ENCODE peak calls at places on chromosomes 5 and 9, in eight cellular contexts. K is HepG2, C is A549, O is tibial artery, V is coronary artery, U is gastrocnemius medialis, M is BE2C, I is esophagus squamous epithelium. B is an unnamed sample.

GRCh38 chr9:87184956-87185642 is 237.8 kb upstream of the GAS1 start:
- DNase-seq in U (no peak), K (no peak), O (no peak), I (no peak), M (no peak), V (no peak), C (no peak), B (peak)

GRCh38 chr9:91865041-91865440 is 85.0 kb downstream of the ROR2 start:
- DNase-seq in C (no peak), M (no peak), V (no peak), O (no peak), I (no peak), K (no peak), U (no peak), B (no peak)

GRCh38 chr5:154191467-154192261 is 1.1 kb downstream of the GALNT10 start:
- DNase-seq in V (no peak), C (no peak), I (no peak), M (no peak), K (no peak), U (no peak), O (no peak), B (peak)

GRCh38 chr9:34437006-34437925 is 21.1 kb downstream of the FAM219A start:
- DNase-seq in U (peak), C (peak), M (peak), V (no peak), K (peak), I (no peak), O (no peak), B (peak)

GRCh38 chr5:122258840-122259239 is 53.2 kb upstream of the SNCAIP start:
- DNase-seq in V (no peak), O (no peak), M (no peak), C (no peak), I (no peak), U (no peak), K (no peak), B (no peak)

GRCh38 chr5:31235381-31235780 is 41.9 kb downstream of the CDH6 start:
- DNase-seq in O (no peak), I (no peak), K (no peak), U (no peak), M (no peak), C (no peak), V (no peak), B (peak)

GRCh38 chr5:163489055-163489744 is 16.2 kb upstream of the MAT2B start:
- DNase-seq in U (no peak), C (no peak), O (no peak), M (peak), I (no peak), K (peak), V (no peak), B (peak)

GRCh38 chr9:127966416-127967150 is 14.2 kb downstream of the EEIG1 start:
- DNase-seq in C (no peak), I (no peak), V (no peak), U (no peak), K (no peak), M (no peak), O (no peak), B (no peak)

GRCh38 chr9:114155967-114156294 is 594 bp downstream of the COL27A1 start:
- DNase-seq in C (no peak), U (no peak), O (no peak), K (no peak), V (no peak), M (no peak), I (no peak), B (no peak)

GRCh38 chr5:154850255-154851062 is at the start of gene FAXDC2:
- DNase-seq in O (peak), I (peak), U (peak), K (peak), C (no peak), M (peak), V (peak), B (peak)

GRCh38 chr9:17824927-17825659 is 246.2 kb downstream of the SH3GL2 start:
- DNase-seq in O (no peak), M (no peak), K (no peak), C (no peak), V (no peak), I (no peak), U (no peak), B (no peak)

GRCh38 chr5:105508519-105508918 is 1945.9 kb upstream of the NUDT12 start:
- DNase-seq in V (no peak), K (no peak), I (no peak), O (no peak), C (no peak), U (no peak), M (no peak), B (no peak)

DNA sequence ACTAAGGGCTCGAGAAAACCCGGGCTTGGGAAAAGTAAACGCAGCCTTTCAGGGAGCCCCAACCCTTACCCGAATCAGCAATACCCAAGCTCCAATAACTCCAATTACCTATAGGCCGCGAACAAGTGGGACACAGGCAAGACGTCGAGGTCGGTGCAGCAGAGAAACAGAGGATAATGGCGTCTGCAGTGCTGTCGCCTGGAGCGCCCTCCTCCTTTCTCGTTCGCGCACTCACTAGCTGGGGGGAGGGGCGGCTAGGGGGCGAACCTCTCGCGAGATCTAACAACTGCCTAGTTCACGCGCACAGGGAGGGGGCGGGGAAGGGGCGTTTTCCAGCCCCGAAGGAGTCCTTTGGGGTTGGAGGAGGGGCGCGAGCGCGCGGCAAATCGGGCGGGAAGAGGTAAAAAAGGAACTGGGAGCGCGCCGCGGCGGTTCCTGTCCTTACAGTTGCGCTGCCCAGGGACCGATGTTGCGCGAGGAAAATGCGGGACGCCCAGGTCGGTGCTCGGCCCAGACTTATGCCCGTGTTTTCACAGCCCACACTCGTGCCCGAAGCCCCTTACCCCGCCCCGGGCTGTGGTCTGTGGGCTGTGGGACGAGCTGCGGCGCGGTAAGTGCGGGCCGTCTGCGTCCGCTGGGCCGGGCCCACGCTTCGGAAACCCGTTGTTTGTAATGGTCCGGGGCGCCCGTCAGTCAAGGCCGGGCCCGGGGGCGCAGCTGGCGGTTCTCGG is at the start of gene RMI1:
- DNase-seq in M (peak), V (peak), I (peak), U (peak), K (peak), O (peak), C (peak), B (peak)
- TF ChIP-seq CTCF in M (peak), V (no peak), I (peak), U (no peak), K (peak), O (no peak), C (no peak), B (peak)

GRCh38 chr5:61332369-61332745 is 299 bp downstream of the ZSWIM6 start:
- DNase-seq in M (peak), O (peak), U (peak), C (no peak), I (no peak), K (no peak), V (no peak), B (peak)
- H3K4me3 ChIP-seq in M (peak), O (peak), U (peak), C (peak), I (peak), K (peak), V (peak), B (peak)

GRCh38 chr9:134399435-134400056 is 73.3 kb downstream of the RXRA start:
- DNase-seq in K (no peak), C (no peak), O (no peak), V (no peak), I (no peak), M (no peak), U (no peak), B (peak)
- TF ChIP-seq CTCF in K (peak), C (peak), O (peak), V (no peak), I (peak), M (peak), U (peak), B (peak)

GRCh38 chr9:21554813-21555212 is 72.7 kb upstream of the IFNE start:
- DNase-seq in C (no peak), I (no peak), U (no peak), V (no peak), O (no peak), K (no peak), M (no peak), B (no peak)
- H3K4me3 ChIP-seq in C (peak), I (peak), U (no peak), V (no peak), O (no peak), K (no peak), M (no peak), B (no peak)

GRCh38 chr9:131276891-131277672 is 772 bp upstream of the FAM78A start:
- DNase-seq in I (no peak), U (no peak), V (no peak), O (peak), C (no peak), M (no peak), K (no peak), B (no peak)

GRCh38 chr9:131274674-131275331 is 1.5 kb downstream of the FAM78A start:
- DNase-seq in I (no peak), K (no peak), M (no peak), C (no peak), V (no peak), U (peak), O (no peak), B (no peak)

GRCh38 chr9:131276107-131276888 is at the start of gene FAM78A:
- DNase-seq in K (no peak), I (no peak), O (peak), U (peak), V (no peak), C (no peak), M (peak), B (peak)

GRCh38 chr9:131273791-131274673 is 2.3 kb downstream of the FAM78A start:
- DNase-seq in V (no peak), I (no peak), K (no peak), U (peak), O (no peak), C (no peak), M (no peak), B (no peak)

DNA sequence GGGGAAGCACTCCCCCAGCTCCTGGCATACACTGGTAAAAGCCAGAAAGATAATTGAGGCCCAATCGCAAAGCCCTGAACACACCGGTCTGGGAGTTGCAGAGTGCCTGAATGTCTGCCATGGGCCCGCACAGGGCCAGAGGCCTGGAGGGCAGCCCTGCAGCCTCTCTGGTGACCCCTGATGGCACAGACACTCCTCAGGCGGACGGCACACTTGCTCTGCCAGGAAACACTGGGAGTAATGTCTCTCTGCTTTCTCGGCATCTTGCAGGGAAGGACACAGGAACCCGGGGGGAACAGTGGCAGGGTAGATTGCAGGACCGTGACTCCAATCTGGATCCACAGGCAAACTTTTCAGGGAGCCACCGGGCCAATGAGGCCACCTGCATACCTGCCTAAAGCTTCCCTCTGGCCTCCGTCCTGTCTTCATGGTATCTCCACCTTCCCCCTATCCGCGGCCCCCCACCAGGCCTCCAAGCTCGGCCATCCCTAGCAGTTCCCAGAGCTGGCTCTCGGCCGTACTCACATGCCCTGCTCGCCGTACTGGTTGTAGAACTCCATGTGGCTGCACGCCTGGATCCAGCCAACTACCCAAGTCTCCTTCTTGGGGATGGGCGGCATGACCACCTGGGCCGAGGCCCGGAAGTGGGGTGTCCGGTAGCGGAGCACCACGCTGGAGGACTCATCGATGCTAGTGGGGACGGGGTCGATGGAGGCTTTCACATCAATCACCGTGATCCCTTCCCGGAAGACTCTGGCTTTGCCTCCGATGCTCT is 791 bp downstream of the FAM78A start:
- DNase-seq in I (no peak), C (no peak), M (no peak), K (peak), U (peak), V (no peak), O (no peak), B (no peak)
- TF ChIP-seq CTCF in I (no peak), C (no peak), M (peak), K (peak), U (no peak), V (no peak), O (no peak), B (no peak)

GRCh38 chr5:23012842-23013241 is 159.7 kb upstream of the CDH12 start:
- DNase-seq in I (no peak), K (no peak), V (no peak), C (no peak), U (no peak), O (no peak), M (no peak), B (no peak)
- H3K4me3 ChIP-seq in I (peak), K (no peak), V (peak), C (peak), U (no peak), O (no peak), M (no peak), B (no peak)

DNA sequence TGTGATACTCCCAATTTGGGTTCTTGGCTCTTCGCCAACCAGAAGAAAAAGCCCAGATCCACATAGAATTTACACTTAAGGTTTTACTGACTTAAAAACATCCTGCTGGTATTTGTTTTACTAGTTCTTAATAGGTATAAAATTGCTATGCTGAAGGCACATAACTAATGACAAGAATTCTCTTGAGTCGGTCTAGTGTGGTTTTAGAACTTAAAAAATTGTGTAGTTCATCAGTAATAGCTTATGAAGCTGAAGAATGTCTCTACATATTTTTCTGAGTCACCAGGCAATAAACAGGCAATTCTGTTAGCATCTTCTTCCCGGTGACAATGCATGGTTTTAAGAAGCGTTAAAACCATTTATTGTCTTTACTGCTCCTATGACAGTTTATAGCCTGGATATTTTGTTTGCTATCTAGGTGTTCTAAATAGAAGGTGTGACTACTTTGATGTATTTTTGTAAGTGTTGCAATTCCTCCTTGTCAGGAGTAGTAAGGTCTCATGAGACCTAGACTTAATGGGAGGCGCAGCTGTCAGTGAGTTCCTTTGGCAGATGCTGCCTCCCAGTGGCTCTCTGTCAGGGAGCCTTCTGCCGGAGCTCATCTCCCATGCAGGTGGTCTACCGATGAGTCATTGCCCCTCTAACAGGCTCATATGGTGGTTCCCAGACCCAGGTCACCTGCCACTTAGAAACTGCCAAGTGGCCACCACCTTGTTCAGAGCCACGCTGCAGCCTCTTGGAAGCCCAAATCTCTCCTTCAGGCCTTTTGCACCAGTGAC is 173.8 kb downstream of the MAST4 start:
- DNase-seq in O (no peak), C (no peak), U (no peak), M (peak), I (no peak), V (no peak), K (peak), B (no peak)
- TF ChIP-seq CTCF in O (no peak), C (no peak), U (no peak), M (peak), I (no peak), V (no peak), K (peak), B (peak)

DNA sequence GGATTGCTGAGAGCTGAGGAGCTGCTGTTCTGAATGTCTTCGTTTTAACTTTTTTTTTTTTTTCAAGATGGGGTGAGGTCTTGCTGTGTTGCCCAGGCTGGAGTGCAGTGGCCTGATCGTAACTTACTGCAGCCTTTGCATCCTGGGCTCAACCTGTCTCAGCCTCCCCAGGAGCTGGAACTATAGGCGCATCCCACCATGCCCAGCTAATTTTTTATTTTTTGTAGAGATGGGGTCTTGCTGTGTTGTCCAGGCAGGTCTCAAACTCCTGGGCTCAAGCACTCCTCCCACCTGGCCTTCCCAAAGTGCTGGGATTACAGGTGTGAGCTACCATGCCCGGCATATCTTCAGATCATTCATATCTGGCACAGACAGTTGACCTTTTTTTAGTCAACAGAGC is 46.5 kb downstream of the TRIO start:
- DNase-seq in U (no peak), K (no peak), V (no peak), C (no peak), I (no peak), M (no peak), O (no peak), B (no peak)
- H3K4me3 ChIP-seq in U (no peak), K (no peak), V (peak), C (peak), I (no peak), M (no peak), O (peak), B (peak)

DNA sequence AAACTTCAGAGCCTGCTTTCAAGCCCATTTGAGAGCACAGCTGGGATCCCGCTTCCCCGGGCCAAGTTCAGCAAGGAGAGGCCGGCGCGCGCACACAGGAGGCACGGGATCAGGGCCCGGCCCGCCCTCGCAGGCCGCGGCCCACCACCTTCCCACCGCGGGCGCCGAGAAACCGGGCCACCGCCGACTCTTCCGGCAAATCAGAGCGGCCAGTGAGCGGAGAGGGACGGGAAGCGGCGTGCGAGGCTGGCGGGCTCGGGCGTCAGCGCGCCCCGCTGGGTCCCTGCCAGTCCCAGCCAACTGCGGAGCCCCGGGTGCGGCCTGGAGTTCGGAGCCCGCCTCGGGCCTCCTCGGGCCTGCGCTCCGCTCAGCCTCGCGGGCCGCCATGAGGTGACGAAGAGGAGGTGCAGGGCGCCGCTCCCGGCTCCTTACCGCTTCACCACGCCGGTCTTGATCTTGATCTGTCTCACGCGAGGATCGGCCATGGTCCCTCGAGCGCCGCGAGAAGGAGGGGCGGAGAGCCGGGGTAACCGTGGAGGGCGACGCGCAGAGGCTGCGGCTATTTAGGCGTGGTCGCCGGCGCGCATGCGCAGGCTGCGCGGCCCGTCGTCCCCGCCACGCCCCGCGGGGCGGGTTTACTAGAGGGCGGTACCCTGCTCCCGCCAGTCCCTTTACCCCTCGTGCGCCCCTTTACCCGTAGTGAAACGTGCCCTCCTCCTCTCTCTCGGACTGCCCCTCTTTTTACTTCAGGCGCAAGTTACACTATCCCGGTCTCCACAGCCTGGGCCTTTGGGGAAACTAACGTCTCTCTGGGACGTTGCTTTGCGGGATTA is at the start of gene TBCA:
- DNase-seq in O (peak), U (peak), M (peak), C (peak), V (peak), I (peak), K (peak), B (peak)
- TF ChIP-seq CTCF in O (no peak), U (peak), M (no peak), C (no peak), V (no peak), I (peak), K (peak), B (no peak)

GRCh38 chr9:121569266-121569648 is 69.6 kb upstream of the GGTA1 start:
- DNase-seq in K (no peak), C (no peak), O (no peak), I (no peak), U (no peak), V (no peak), M (no peak), B (no peak)
- H3K4me3 ChIP-seq in K (no peak), C (no peak), O (no peak), I (no peak), U (no peak), V (peak), M (no peak), B (no peak)